ENCODE peak calls at places on chromosomes 12 and 14, in ten cellular contexts. W is effector memory CD8-positive, alpha-beta T cell; S is LoVo; X is T-helper 2 cell; G is GM19239; H is HAP-1; Q is NCI-H2029; O is NCI-H524; L is mucosa of gallbladder; T is IMR-90. C is an unnamed sample.

GRCh38 chr12:7004840-7005239 is 13.4 kb downstream of the LPCAT3 start:
- DNase-seq in W (no peak), S (no peak), X (no peak), G (no peak), H (no peak), Q (no peak), O (no peak), L (no peak), T (no peak), C (no peak)

GRCh38 chr14:54278087-54278486 is 118.7 kb upstream of the CDKN3 start:
- DNase-seq in W (no peak), S (no peak), X (no peak), G (no peak), H (peak; percentile 15), Q (no peak), O (no peak), L (no peak), T (no peak), C (no peak)

GRCh38 chr12:116718578-116719454 is 19.1 kb downstream of the SPRING1 start:
- DNase-seq in W (no peak), S (no peak), X (no peak), G (no peak), H (peak; percentile 30), Q (no peak), O (no peak), L (no peak), T (peak; percentile 56), C (no peak)

GRCh38 chr14:93954900-93955891 is 21.2 kb downstream of the ASB2 start:
- DNase-seq in W (peak; percentile 65), S (no peak), X (no peak), G (peak; percentile 61), H (no peak), Q (no peak), O (no peak), L (peak; percentile 31), T (no peak), C (peak; percentile 62)

GRCh38 chr14:43900173-43900655 is 606.9 kb downstream of the FSCB start:
- DNase-seq in W (no peak), S (no peak), X (no peak), G (no peak), H (no peak), Q (no peak), O (no peak), L (no peak), T (no peak), C (no peak)

GRCh38 chr12:2631613-2632350 is 163.0 kb upstream of the FKBP4 start:
- DNase-seq in W (no peak), S (no peak), X (no peak), G (no peak), H (no peak), Q (no peak), O (no peak), L (no peak), T (no peak), C (no peak)

GRCh38 chr12:66361703-66362102 is 59.4 kb downstream of the HELB start:
- DNase-seq in W (no peak), S (no peak), X (no peak), G (no peak), H (no peak), Q (no peak), O (no peak), L (no peak), T (no peak), C (no peak)

GRCh38 chr12:84875241-84875640 is 37.4 kb downstream of the SLC6A15 start:
- DNase-seq in W (no peak), S (no peak), X (no peak), G (no peak), H (peak; percentile 63), Q (no peak), O (no peak), L (no peak), T (no peak), C (no peak)

GRCh38 chr12:131041968-131042847 is 88.5 kb downstream of the ADGRD1 start:
- DNase-seq in W (no peak), S (no peak), X (no peak), G (no peak), H (no peak), Q (no peak), O (no peak), L (no peak), T (no peak), C (no peak)

GRCh38 chr12:44748950-44749468 is 127.1 kb downstream of the NELL2 start:
- DNase-seq in W (no peak), S (no peak), X (no peak), G (no peak), H (no peak), Q (no peak), O (peak; percentile 22), L (no peak), T (no peak), C (no peak)

GRCh38 chr14:66496911-66497310 is 10.7 kb downstream of the CCDC196 start:
- DNase-seq in W (no peak), S (no peak), X (no peak), G (no peak), H (no peak), Q (no peak), O (no peak), L (no peak), T (no peak), C (peak; percentile 6)

GRCh38 chr12:82660541-82661325 is 26.0 kb upstream of the TMTC2 start:
- DNase-seq in W (no peak), S (peak; percentile 19), X (no peak), G (no peak), H (no peak), Q (no peak), O (no peak), L (no peak), T (no peak), C (no peak)

GRCh38 chr12:106084048-106084671 is 54.6 kb downstream of the NUAK1 start:
- DNase-seq in W (no peak), S (peak; percentile 61), X (no peak), G (no peak), H (peak; percentile 81), Q (no peak), O (no peak), L (no peak), T (peak; percentile 88), C (no peak)

GRCh38 chr12:9049520-9050133 is 60.3 kb downstream of the KLRG1 start:
- DNase-seq in W (peak; percentile 42), S (peak; percentile 64), X (no peak), G (no peak), H (peak; percentile 41), Q (no peak), O (no peak), L (no peak), T (peak; percentile 52), C (no peak)

GRCh38 chr12:102462386-102462785 is 18.0 kb downstream of the IGF1 start:
- DNase-seq in W (no peak), S (no peak), X (no peak), G (no peak), H (no peak), Q (no peak), O (no peak), L (no peak), T (no peak), C (no peak)

GRCh38 chr12:9910716-9911421 is 21.3 kb downstream of the CLEC2A start:
- DNase-seq in W (no peak), S (peak; percentile 25), X (no peak), G (no peak), H (no peak), Q (no peak), O (no peak), L (no peak), T (no peak), C (no peak)

GRCh38 chr14:101828038-101828437 is 66.5 kb downstream of the PPP2R5C start:
- DNase-seq in W (no peak), S (no peak), X (no peak), G (no peak), H (no peak), Q (no peak), O (no peak), L (no peak), T (peak; percentile 48), C (no peak)

GRCh38 chr12:20646239-20646827 is 48.8 kb upstream of the SLCO1C1 start:
- DNase-seq in W (no peak), S (peak; percentile 68), X (no peak), G (no peak), H (no peak), Q (no peak), O (no peak), L (no peak), T (peak; percentile 60), C (peak; percentile 10)

GRCh38 chr14:32352631-32353030 is 23.5 kb downstream of the AKAP6 start:
- DNase-seq in W (no peak), S (no peak), X (no peak), G (no peak), H (no peak), Q (no peak), O (no peak), L (no peak), T (no peak), C (no peak)

GRCh38 chr14:47822326-47822725 is 146.9 kb upstream of the MDGA2 start:
- DNase-seq in W (no peak), S (no peak), X (no peak), G (no peak), H (no peak), Q (no peak), O (no peak), L (no peak), T (no peak), C (no peak)

GRCh38 chr12:109927622-109928021 is 27.5 kb downstream of the TCHP start:
- DNase-seq in W (peak; percentile 40), S (peak; percentile 56), X (no peak), G (peak; percentile 50), H (peak; percentile 66), Q (no peak), O (peak; percentile 9), L (no peak), T (peak; percentile 41), C (peak; percentile 54)

C was measured in GM20000.